ENCODE peak calls at places on chromosomes 3 and 15, in five cellular contexts. One of them, this sample, is unnamed.

GRCh38 chr3:169931747-169932520 is 20.6 kb downstream of the SAMD7 start:
- DNase-seq in activated CD8-positive, alpha-beta memory T cell treated with anti-CD3 and anti-CD28 coated beads for 24 hours: no peak
- DNase-seq in KG1: no peak
- DNase-seq in CD8-positive, alpha-beta memory T cell: no peak
- DNase-seq in RCC 7860: no peak
- DNase-seq in this sample: peak

GRCh38 chr15:52789601-52790165 is 453 bp downstream of the ONECUT1 start:
- DNase-seq in activated CD8-positive, alpha-beta memory T cell treated with anti-CD3 and anti-CD28 coated beads for 24 hours: no peak
- DNase-seq in CD8-positive, alpha-beta memory T cell: no peak
- DNase-seq in KG1: no peak
- DNase-seq in RCC 7860: no peak
- DNase-seq in this sample: no peak

GRCh38 chr3:157081681-157082210 is 78.2 kb downstream of the CCNL1 start:
- DNase-seq in CD8-positive, alpha-beta memory T cell: peak
- DNase-seq in KG1: no peak
- DNase-seq in activated CD8-positive, alpha-beta memory T cell treated with anti-CD3 and anti-CD28 coated beads for 24 hours: peak
- DNase-seq in RCC 7860: peak
- DNase-seq in this sample: peak

GRCh38 chr3:129101370-129102138 is 20.1 kb downstream of the RAB43 start:
- DNase-seq in KG1: no peak
- DNase-seq in CD8-positive, alpha-beta memory T cell: no peak
- DNase-seq in RCC 7860: no peak
- DNase-seq in activated CD8-positive, alpha-beta memory T cell treated with anti-CD3 and anti-CD28 coated beads for 24 hours: no peak
- DNase-seq in this sample: no peak

GRCh38 chr15:78712797-78713515 is 71.9 kb upstream of the CHRNB4 start:
- DNase-seq in activated CD8-positive, alpha-beta memory T cell treated with anti-CD3 and anti-CD28 coated beads for 24 hours: peak
- DNase-seq in KG1: no peak
- DNase-seq in RCC 7860: no peak
- DNase-seq in CD8-positive, alpha-beta memory T cell: no peak
- DNase-seq in this sample: no peak

GRCh38 chr3:115187149-115187757 is 40.2 kb upstream of the ZBTB20 start:
- DNase-seq in CD8-positive, alpha-beta memory T cell: no peak
- DNase-seq in RCC 7860: no peak
- DNase-seq in activated CD8-positive, alpha-beta memory T cell treated with anti-CD3 and anti-CD28 coated beads for 24 hours: no peak
- DNase-seq in KG1: peak
- DNase-seq in this sample: peak

GRCh38 chr15:34754171-34754580 is 622 bp downstream of the GJD2 start:
- DNase-seq in activated CD8-positive, alpha-beta memory T cell treated with anti-CD3 and anti-CD28 coated beads for 24 hours: no peak
- DNase-seq in CD8-positive, alpha-beta memory T cell: no peak
- DNase-seq in KG1: no peak
- DNase-seq in RCC 7860: no peak
- DNase-seq in this sample: no peak

GRCh38 chr3:171018151-171018935 is 8.2 kb downstream of the SLC2A2 start:
- DNase-seq in RCC 7860: no peak
- DNase-seq in CD8-positive, alpha-beta memory T cell: no peak
- DNase-seq in KG1: no peak
- DNase-seq in activated CD8-positive, alpha-beta memory T cell treated with anti-CD3 and anti-CD28 coated beads for 24 hours: no peak
- DNase-seq in this sample: no peak

GRCh38 chr3:194675081-194675640 is 3.2 kb upstream of the LSG1 start:
- DNase-seq in KG1: no peak
- DNase-seq in CD8-positive, alpha-beta memory T cell: no peak
- DNase-seq in RCC 7860: no peak
- DNase-seq in activated CD8-positive, alpha-beta memory T cell treated with anti-CD3 and anti-CD28 coated beads for 24 hours: peak
- DNase-seq in this sample: no peak

GRCh38 chr3:192566706-192567290 is 160.5 kb downstream of the FGF12 start:
- DNase-seq in CD8-positive, alpha-beta memory T cell: peak
- DNase-seq in RCC 7860: peak
- DNase-seq in activated CD8-positive, alpha-beta memory T cell treated with anti-CD3 and anti-CD28 coated beads for 24 hours: peak
- DNase-seq in KG1: peak
- DNase-seq in this sample: peak

GRCh38 chr3:176693416-176693815 is 503.9 kb downstream of the TBL1XR1 start:
- DNase-seq in RCC 7860: no peak
- DNase-seq in activated CD8-positive, alpha-beta memory T cell treated with anti-CD3 and anti-CD28 coated beads for 24 hours: no peak
- DNase-seq in CD8-positive, alpha-beta memory T cell: no peak
- DNase-seq in KG1: no peak
- DNase-seq in this sample: no peak

GRCh38 chr3:111325160-111325707 is 216.8 kb upstream of the CD96 start:
- DNase-seq in activated CD8-positive, alpha-beta memory T cell treated with anti-CD3 and anti-CD28 coated beads for 24 hours: no peak
- DNase-seq in CD8-positive, alpha-beta memory T cell: no peak
- DNase-seq in KG1: no peak
- DNase-seq in RCC 7860: no peak
- DNase-seq in this sample: no peak

GRCh38 chr3:183378545-183378944 is 49.9 kb downstream of the MCF2L2 start:
- DNase-seq in CD8-positive, alpha-beta memory T cell: no peak
- DNase-seq in KG1: no peak
- DNase-seq in activated CD8-positive, alpha-beta memory T cell treated with anti-CD3 and anti-CD28 coated beads for 24 hours: no peak
- DNase-seq in RCC 7860: no peak
- DNase-seq in this sample: no peak